ENCODE peak calls at places on chromosomes 4 and X, in seven cellular contexts. One of them, this sample, is unnamed.

GRCh38 chrX:68433155-68433980 is at the start of gene OPHN1:
- DNase-seq in cardiac fibroblast: peak
- DNase-seq in NB4: no peak
- DNase-seq in thoracic aorta: peak
- DNase-seq in ascending aorta: peak
- DNase-seq in dorsolateral prefrontal cortex: peak
- DNase-seq in adrenal gland: peak
- DNase-seq in this sample: peak

GRCh38 chrX:10111364-10112148 is 45.2 kb upstream of the CLCN4 start:
- DNase-seq in cardiac fibroblast: peak
- DNase-seq in NB4: no peak
- DNase-seq in thoracic aorta: no peak
- DNase-seq in ascending aorta: no peak
- DNase-seq in dorsolateral prefrontal cortex: no peak
- DNase-seq in adrenal gland: peak
- DNase-seq in this sample: no peak

GRCh38 chr4:177093964-177094363 is 215.7 kb upstream of the NEIL3 start:
- DNase-seq in cardiac fibroblast: no peak
- DNase-seq in NB4: peak
- DNase-seq in thoracic aorta: no peak
- DNase-seq in ascending aorta: no peak
- DNase-seq in dorsolateral prefrontal cortex: no peak
- DNase-seq in adrenal gland: no peak
- DNase-seq in this sample: no peak

GRCh38 chr4:101236097-101236496 is 111.2 kb downstream of the PPP3CA start:
- DNase-seq in cardiac fibroblast: no peak
- DNase-seq in NB4: no peak
- DNase-seq in thoracic aorta: no peak
- DNase-seq in ascending aorta: no peak
- DNase-seq in dorsolateral prefrontal cortex: no peak
- DNase-seq in adrenal gland: no peak
- DNase-seq in this sample: no peak

GRCh38 chr4:165136529-165136928 is 23.9 kb upstream of the TMEM192 start:
- DNase-seq in cardiac fibroblast: no peak
- DNase-seq in NB4: no peak
- DNase-seq in thoracic aorta: no peak
- DNase-seq in ascending aorta: no peak
- DNase-seq in dorsolateral prefrontal cortex: no peak
- DNase-seq in adrenal gland: no peak
- DNase-seq in this sample: no peak

GRCh38 chrX:110401142-110401541 is 42.5 kb downstream of the RTL9 start:
- DNase-seq in cardiac fibroblast: no peak
- DNase-seq in NB4: peak
- DNase-seq in thoracic aorta: no peak
- DNase-seq in ascending aorta: no peak
- DNase-seq in dorsolateral prefrontal cortex: no peak
- DNase-seq in adrenal gland: no peak
- DNase-seq in this sample: no peak

GRCh38 chrX:153902388-153902787 is 2.1 kb upstream of the AVPR2 start:
- DNase-seq in cardiac fibroblast: no peak
- DNase-seq in NB4: peak
- DNase-seq in thoracic aorta: no peak
- DNase-seq in ascending aorta: no peak
- DNase-seq in dorsolateral prefrontal cortex: no peak
- DNase-seq in adrenal gland: no peak
- DNase-seq in this sample: no peak

GRCh38 chr4:161714022-161714751 is 449.6 kb downstream of the FSTL5 start:
- DNase-seq in cardiac fibroblast: peak
- DNase-seq in NB4: no peak
- DNase-seq in thoracic aorta: no peak
- DNase-seq in ascending aorta: no peak
- DNase-seq in dorsolateral prefrontal cortex: no peak
- DNase-seq in adrenal gland: no peak
- DNase-seq in this sample: peak

GRCh38 chr4:132818091-132818490 is 331.0 kb upstream of the PCDH10 start:
- DNase-seq in cardiac fibroblast: no peak
- DNase-seq in NB4: peak
- DNase-seq in thoracic aorta: no peak
- DNase-seq in ascending aorta: no peak
- DNase-seq in dorsolateral prefrontal cortex: no peak
- DNase-seq in adrenal gland: no peak
- DNase-seq in this sample: no peak

GRCh38 chr4:54001558-54002365 is 62.6 kb downstream of the CHIC2 start:
- DNase-seq in cardiac fibroblast: no peak
- DNase-seq in NB4: no peak
- DNase-seq in thoracic aorta: no peak
- DNase-seq in ascending aorta: no peak
- DNase-seq in dorsolateral prefrontal cortex: no peak
- DNase-seq in adrenal gland: no peak
- DNase-seq in this sample: no peak

GRCh38 chrX:49877397-49878101 is 1.7 kb upstream of the USP27X start:
- DNase-seq in cardiac fibroblast: no peak
- DNase-seq in NB4: no peak
- DNase-seq in thoracic aorta: no peak
- DNase-seq in ascending aorta: no peak
- DNase-seq in dorsolateral prefrontal cortex: no peak
- DNase-seq in adrenal gland: no peak
- DNase-seq in this sample: no peak

GRCh38 chr4:36332782-36333131 is 51.3 kb downstream of the DTHD1 start:
- DNase-seq in cardiac fibroblast: no peak
- DNase-seq in NB4: no peak
- DNase-seq in thoracic aorta: no peak
- DNase-seq in ascending aorta: no peak
- DNase-seq in dorsolateral prefrontal cortex: no peak
- DNase-seq in adrenal gland: no peak
- DNase-seq in this sample: no peak

DNA sequence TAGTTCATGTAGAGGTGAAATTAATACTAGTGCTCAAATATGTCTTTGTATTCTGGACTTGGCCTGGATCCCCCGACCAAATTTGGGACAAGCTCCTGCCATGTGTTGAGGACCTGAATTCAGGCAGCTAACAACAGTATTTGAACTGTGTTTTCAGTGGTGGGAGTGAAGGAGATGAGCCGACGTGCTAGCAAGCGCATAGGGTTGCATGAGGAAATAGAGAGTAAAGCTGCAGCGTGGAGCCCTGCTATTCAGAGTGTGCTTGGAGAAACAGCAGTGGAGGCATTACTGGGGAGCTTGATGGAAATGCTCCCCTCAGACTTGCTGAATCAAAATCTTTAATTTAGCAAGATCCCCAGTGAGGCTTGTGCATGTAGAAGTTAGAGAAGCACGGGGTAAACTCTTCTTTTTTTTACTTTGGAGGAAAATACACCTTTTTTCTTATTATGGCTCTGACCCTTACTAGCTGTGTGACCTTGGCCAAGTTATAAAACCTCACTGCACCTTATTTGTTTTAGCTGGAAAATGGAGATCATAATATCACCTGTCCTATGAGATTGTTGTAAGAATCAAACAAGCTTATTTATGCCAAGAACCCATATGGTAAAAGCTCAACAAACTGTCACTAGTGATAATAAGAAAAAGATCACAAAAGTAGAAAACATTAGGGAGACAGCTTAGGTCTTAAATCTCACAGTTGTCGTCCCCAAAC is 126.5 kb downstream of the PTTG2 start:
- DNase-seq in cardiac fibroblast: no peak
- DNase-seq in NB4: no peak
- DNase-seq in thoracic aorta: no peak
- DNase-seq in ascending aorta: no peak
- DNase-seq in dorsolateral prefrontal cortex: no peak
- DNase-seq in adrenal gland: no peak
- DNase-seq in this sample: no peak
- H3K4me3 ChIP-seq in cardiac fibroblast: no peak
- H3K4me3 ChIP-seq in NB4: no peak
- H3K4me3 ChIP-seq in thoracic aorta: no peak
- H3K4me3 ChIP-seq in ascending aorta: no peak
- H3K4me3 ChIP-seq in dorsolateral prefrontal cortex: no peak
- H3K4me3 ChIP-seq in adrenal gland: no peak
- H3K4me3 ChIP-seq in this sample: no peak

GRCh38 chr4:122577808-122578781 is 42.8 kb downstream of the IL21 start:
- DNase-seq in cardiac fibroblast: peak
- DNase-seq in NB4: peak
- DNase-seq in thoracic aorta: no peak
- DNase-seq in ascending aorta: no peak
- DNase-seq in dorsolateral prefrontal cortex: no peak
- DNase-seq in adrenal gland: peak
- DNase-seq in this sample: peak

GRCh38 chr4:122577189-122577553 is 43.7 kb downstream of the IL21 start:
- DNase-seq in cardiac fibroblast: no peak
- DNase-seq in NB4: no peak
- DNase-seq in thoracic aorta: no peak
- DNase-seq in ascending aorta: no peak
- DNase-seq in dorsolateral prefrontal cortex: no peak
- DNase-seq in adrenal gland: no peak
- DNase-seq in this sample: no peak

DNA sequence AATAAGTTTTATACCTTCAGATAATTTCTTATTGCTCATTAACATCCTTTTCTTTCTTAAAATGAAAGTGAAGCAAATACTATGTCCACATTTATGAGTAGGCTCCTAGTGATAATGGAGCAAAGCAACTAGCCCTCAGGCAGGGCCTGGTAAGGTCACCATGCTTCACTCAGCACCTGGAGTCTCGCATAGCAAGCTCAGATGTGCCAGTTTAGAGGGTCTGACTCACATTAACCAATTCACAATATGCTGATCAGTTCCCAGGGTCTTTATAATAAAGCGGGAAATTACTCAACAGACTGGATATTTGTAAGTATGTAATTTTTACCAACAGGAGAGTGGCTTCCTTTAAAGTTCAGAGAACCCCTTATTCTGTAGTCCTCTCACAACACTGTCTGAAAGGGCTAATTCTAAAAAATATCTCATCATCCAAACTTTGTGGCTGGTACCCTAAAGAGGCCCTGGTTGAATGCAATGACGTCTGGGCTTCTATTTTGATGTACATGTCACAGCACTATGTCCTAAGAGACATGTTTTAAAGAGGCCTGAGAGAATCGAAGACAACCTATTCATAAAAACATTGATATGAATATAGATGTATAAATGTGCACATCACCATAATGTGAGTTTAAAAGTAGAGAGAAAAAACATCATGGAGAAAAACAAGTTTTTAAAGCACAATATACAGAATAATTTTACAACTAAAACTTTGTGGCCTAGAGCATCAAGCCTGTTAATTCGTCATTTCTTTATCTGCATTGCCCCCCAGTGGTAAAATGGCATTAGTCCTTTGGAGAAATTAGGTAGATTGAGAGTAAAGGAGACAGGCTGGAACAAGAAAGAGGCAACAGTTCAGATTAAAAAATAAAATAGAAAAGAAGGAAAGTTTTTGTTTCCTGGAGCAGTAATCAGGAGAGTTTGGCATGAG is 44.3 kb downstream of the IL21 start:
- DNase-seq in cardiac fibroblast: peak
- DNase-seq in NB4: peak
- DNase-seq in thoracic aorta: no peak
- DNase-seq in ascending aorta: no peak
- DNase-seq in dorsolateral prefrontal cortex: no peak
- DNase-seq in adrenal gland: no peak
- DNase-seq in this sample: peak
- TF ChIP-seq CTCF in cardiac fibroblast: peak
- TF ChIP-seq CTCF in NB4: peak
- TF ChIP-seq CTCF in thoracic aorta: peak
- TF ChIP-seq CTCF in ascending aorta: peak
- TF ChIP-seq CTCF in dorsolateral prefrontal cortex: peak
- TF ChIP-seq CTCF in adrenal gland: peak
- TF ChIP-seq CTCF in this sample: peak

DNA sequence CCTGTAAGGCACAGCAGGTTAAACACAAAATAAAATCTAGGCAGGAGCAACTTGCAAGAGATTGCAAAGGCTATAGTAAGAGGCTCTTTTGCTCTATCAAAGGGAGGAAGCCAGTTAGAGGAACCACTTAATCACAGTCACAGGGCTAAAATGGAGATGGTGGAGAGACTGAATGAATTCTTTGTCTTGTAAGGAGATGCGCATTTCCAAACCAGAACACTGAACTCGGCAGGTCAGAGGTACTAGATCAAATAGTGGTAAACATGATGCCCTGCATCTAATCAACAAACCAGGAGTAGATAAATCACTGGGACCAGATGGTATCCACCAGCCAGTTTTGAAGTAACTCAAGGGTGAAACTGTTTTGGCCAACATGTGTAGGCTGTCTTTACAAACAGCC is 55.8 kb downstream of the GPC4 start:
- DNase-seq in cardiac fibroblast: no peak
- DNase-seq in NB4: no peak
- DNase-seq in thoracic aorta: no peak
- DNase-seq in ascending aorta: no peak
- DNase-seq in dorsolateral prefrontal cortex: no peak
- DNase-seq in adrenal gland: no peak
- DNase-seq in this sample: no peak
- H3K4me3 ChIP-seq in cardiac fibroblast: no peak
- H3K4me3 ChIP-seq in NB4: no peak
- H3K4me3 ChIP-seq in thoracic aorta: no peak
- H3K4me3 ChIP-seq in ascending aorta: no peak
- H3K4me3 ChIP-seq in dorsolateral prefrontal cortex: no peak
- H3K4me3 ChIP-seq in adrenal gland: no peak
- H3K4me3 ChIP-seq in this sample: no peak

GRCh38 chr4:120856294-120856693 is 66.2 kb downstream of the PRDM5 start:
- DNase-seq in cardiac fibroblast: no peak
- DNase-seq in NB4: no peak
- DNase-seq in thoracic aorta: no peak
- DNase-seq in ascending aorta: no peak
- DNase-seq in dorsolateral prefrontal cortex: no peak
- DNase-seq in adrenal gland: no peak
- DNase-seq in this sample: no peak

GRCh38 chr4:120858776-120859175 is 63.8 kb downstream of the PRDM5 start:
- DNase-seq in cardiac fibroblast: peak
- DNase-seq in NB4: no peak
- DNase-seq in thoracic aorta: no peak
- DNase-seq in ascending aorta: no peak
- DNase-seq in dorsolateral prefrontal cortex: no peak
- DNase-seq in adrenal gland: no peak
- DNase-seq in this sample: peak

GRCh38 chr4:120857312-120857711 is 65.2 kb downstream of the PRDM5 start:
- DNase-seq in cardiac fibroblast: peak
- DNase-seq in NB4: no peak
- DNase-seq in thoracic aorta: no peak
- DNase-seq in ascending aorta: no peak
- DNase-seq in dorsolateral prefrontal cortex: no peak
- DNase-seq in adrenal gland: no peak
- DNase-seq in this sample: peak

GRCh38 chr4:120853101-120853940 is 69.2 kb downstream of the PRDM5 start:
- DNase-seq in cardiac fibroblast: peak
- DNase-seq in NB4: no peak
- DNase-seq in thoracic aorta: no peak
- DNase-seq in ascending aorta: no peak
- DNase-seq in dorsolateral prefrontal cortex: no peak
- DNase-seq in adrenal gland: no peak
- DNase-seq in this sample: peak

GRCh38 chr4:120855307-120856001 is 67.1 kb downstream of the PRDM5 start:
- DNase-seq in cardiac fibroblast: no peak
- DNase-seq in NB4: no peak
- DNase-seq in thoracic aorta: no peak
- DNase-seq in ascending aorta: no peak
- DNase-seq in dorsolateral prefrontal cortex: no peak
- DNase-seq in adrenal gland: no peak
- DNase-seq in this sample: no peak
- TF ChIP-seq CTCF in cardiac fibroblast: no peak
- TF ChIP-seq CTCF in NB4: no peak
- TF ChIP-seq CTCF in thoracic aorta: no peak
- TF ChIP-seq CTCF in ascending aorta: no peak
- TF ChIP-seq CTCF in dorsolateral prefrontal cortex: no peak
- TF ChIP-seq CTCF in adrenal gland: no peak
- TF ChIP-seq CTCF in this sample: no peak

This sample was measured in fibroblast of mammary gland.